ENCODE peak calls at places on chromosomes 16 and 17, in seven cellular contexts. One of them, this sample, is unnamed.

GRCh38 chr16:57471852-57472664 is 9.6 kb downstream of the POLR2C start:
- DNase-seq in cardiac muscle cell: peak; percentile 14
- DNase-seq in A549: peak; percentile 93
- DNase-seq in tibial nerve: no peak
- DNase-seq in mammary epithelial cell: no peak
- DNase-seq in foreskin fibroblast: no peak
- DNase-seq in CD8-positive, alpha-beta T cell: no peak
- DNase-seq in this sample: no peak

GRCh38 chr17:14019186-14019956 is 49.9 kb upstream of the COX10 start:
- DNase-seq in cardiac muscle cell: no peak
- DNase-seq in A549: no peak
- DNase-seq in tibial nerve: no peak
- DNase-seq in mammary epithelial cell: peak; percentile 10
- DNase-seq in foreskin fibroblast: peak; percentile 18
- DNase-seq in CD8-positive, alpha-beta T cell: no peak
- DNase-seq in this sample: no peak

GRCh38 chr17:64707077-64707591 is 45.0 kb upstream of the SMURF2 start:
- DNase-seq in cardiac muscle cell: peak; percentile 21
- DNase-seq in A549: peak; percentile 98
- DNase-seq in tibial nerve: peak; percentile 81
- DNase-seq in mammary epithelial cell: peak; percentile 100
- DNase-seq in foreskin fibroblast: peak; percentile 100
- DNase-seq in CD8-positive, alpha-beta T cell: no peak
- DNase-seq in this sample: peak; percentile 71

GRCh38 chr16:54587176-54587515 is 300.6 kb upstream of the IRX3 start:
- DNase-seq in cardiac muscle cell: no peak
- DNase-seq in A549: no peak
- DNase-seq in tibial nerve: no peak
- DNase-seq in mammary epithelial cell: no peak
- DNase-seq in foreskin fibroblast: no peak
- DNase-seq in CD8-positive, alpha-beta T cell: no peak
- DNase-seq in this sample: no peak

GRCh38 chr17:29115906-29116651 is 64.1 kb downstream of the MYO18A start:
- DNase-seq in cardiac muscle cell: peak; percentile 42
- DNase-seq in A549: peak; percentile 87
- DNase-seq in tibial nerve: no peak
- DNase-seq in mammary epithelial cell: peak; percentile 44
- DNase-seq in foreskin fibroblast: peak; percentile 59
- DNase-seq in CD8-positive, alpha-beta T cell: no peak
- DNase-seq in this sample: no peak

GRCh38 chr17:9252525-9252924 is 231.2 kb downstream of the NTN1 start:
- DNase-seq in cardiac muscle cell: no peak
- DNase-seq in A549: no peak
- DNase-seq in tibial nerve: no peak
- DNase-seq in mammary epithelial cell: no peak
- DNase-seq in foreskin fibroblast: no peak
- DNase-seq in CD8-positive, alpha-beta T cell: no peak
- DNase-seq in this sample: no peak

GRCh38 chr16:49860593-49860992 is 4.7 kb upstream of the ZNF423 start:
- DNase-seq in cardiac muscle cell: no peak
- DNase-seq in A549: no peak
- DNase-seq in tibial nerve: no peak
- DNase-seq in mammary epithelial cell: no peak
- DNase-seq in foreskin fibroblast: no peak
- DNase-seq in CD8-positive, alpha-beta T cell: no peak
- DNase-seq in this sample: no peak

GRCh38 chr17:31392002-31392855 is 754 bp downstream of the RAB11FIP4 start:
- DNase-seq in cardiac muscle cell: no peak
- DNase-seq in A549: no peak
- DNase-seq in tibial nerve: no peak
- DNase-seq in mammary epithelial cell: no peak
- DNase-seq in foreskin fibroblast: no peak
- DNase-seq in CD8-positive, alpha-beta T cell: no peak
- DNase-seq in this sample: no peak

GRCh38 chr16:54507091-54507490 is 220.5 kb upstream of the IRX3 start:
- DNase-seq in cardiac muscle cell: no peak
- DNase-seq in A549: no peak
- DNase-seq in tibial nerve: no peak
- DNase-seq in mammary epithelial cell: no peak
- DNase-seq in foreskin fibroblast: no peak
- DNase-seq in CD8-positive, alpha-beta T cell: no peak
- DNase-seq in this sample: no peak

GRCh38 chr17:7045492-7046126 is 1.7 kb upstream of the SLC16A11 start:
- DNase-seq in cardiac muscle cell: peak; percentile 67
- DNase-seq in A549: peak; percentile 76
- DNase-seq in tibial nerve: peak; percentile 74
- DNase-seq in mammary epithelial cell: peak; percentile 64
- DNase-seq in foreskin fibroblast: peak; percentile 64
- DNase-seq in CD8-positive, alpha-beta T cell: no peak
- DNase-seq in this sample: no peak

GRCh38 chr16:6265956-6266355 is 1066.7 kb upstream of the RBFOX1 start:
- DNase-seq in cardiac muscle cell: no peak
- DNase-seq in A549: no peak
- DNase-seq in tibial nerve: no peak
- DNase-seq in mammary epithelial cell: no peak
- DNase-seq in foreskin fibroblast: no peak
- DNase-seq in CD8-positive, alpha-beta T cell: no peak
- DNase-seq in this sample: no peak

GRCh38 chr17:59845595-59846390 is 47.0 kb downstream of the TUBD1 start:
- DNase-seq in cardiac muscle cell: no peak
- DNase-seq in A549: peak; percentile 72
- DNase-seq in tibial nerve: peak; percentile 48
- DNase-seq in mammary epithelial cell: peak; percentile 96
- DNase-seq in foreskin fibroblast: peak; percentile 53
- DNase-seq in CD8-positive, alpha-beta T cell: no peak
- DNase-seq in this sample: no peak

DNA sequence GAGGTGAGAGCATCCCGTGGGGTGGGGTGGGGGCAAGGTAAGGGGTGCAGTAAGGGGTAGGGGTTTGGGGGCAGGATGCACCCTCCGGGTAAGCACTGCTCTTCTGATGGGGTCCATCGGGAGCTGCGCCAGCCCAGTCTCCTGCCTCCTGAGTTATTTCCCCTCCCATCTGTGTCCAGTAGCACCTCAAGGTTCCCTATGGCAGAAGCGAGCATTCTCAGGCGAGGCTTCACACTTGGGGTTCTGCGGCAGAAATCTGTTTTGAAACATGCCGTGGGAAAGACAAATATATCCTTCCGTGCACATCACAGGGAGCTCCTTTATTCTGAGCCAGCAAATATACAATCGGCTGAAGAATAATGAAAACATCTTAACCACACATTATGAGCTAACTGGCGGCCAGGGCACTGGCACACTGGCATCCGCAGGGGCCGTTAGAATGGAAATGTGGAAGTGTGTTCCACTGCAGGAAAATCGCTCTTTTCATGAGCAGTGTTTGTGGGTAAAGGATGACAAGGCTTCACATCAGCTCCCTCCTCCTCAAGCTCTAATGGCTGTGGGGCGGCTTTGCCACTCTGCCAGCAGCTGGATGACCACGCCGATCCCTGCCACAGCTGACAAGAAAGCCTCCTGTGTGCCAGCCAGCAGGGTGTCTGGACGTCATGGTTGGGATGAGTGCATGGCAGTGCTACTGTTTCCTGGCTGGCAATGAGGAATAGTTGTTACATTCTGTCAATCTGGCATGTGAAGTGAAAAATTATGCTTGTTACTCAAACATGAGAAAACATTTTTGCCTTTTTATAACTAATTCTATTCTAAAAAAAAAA is 20.0 kb downstream of the MTHFSD start:
- DNase-seq in cardiac muscle cell: no peak
- DNase-seq in A549: no peak
- DNase-seq in tibial nerve: no peak
- DNase-seq in mammary epithelial cell: no peak
- DNase-seq in foreskin fibroblast: no peak
- DNase-seq in CD8-positive, alpha-beta T cell: no peak
- DNase-seq in this sample: no peak
- TF ChIP-seq CTCF in cardiac muscle cell: no peak
- TF ChIP-seq CTCF in A549: no peak
- TF ChIP-seq CTCF in tibial nerve: no peak
- TF ChIP-seq CTCF in mammary epithelial cell: no peak
- TF ChIP-seq CTCF in foreskin fibroblast: no peak
- TF ChIP-seq CTCF in CD8-positive, alpha-beta T cell: no peak
- TF ChIP-seq CTCF in this sample: no peak

GRCh38 chr17:19629449-19629848 is 19.1 kb upstream of the ALDH3A2 start:
- DNase-seq in cardiac muscle cell: no peak
- DNase-seq in A549: no peak
- DNase-seq in tibial nerve: no peak
- DNase-seq in mammary epithelial cell: no peak
- DNase-seq in foreskin fibroblast: no peak
- DNase-seq in CD8-positive, alpha-beta T cell: no peak
- DNase-seq in this sample: no peak

GRCh38 chr17:19626079-19626478 is 22.5 kb upstream of the ALDH3A2 start:
- DNase-seq in cardiac muscle cell: no peak
- DNase-seq in A549: no peak
- DNase-seq in tibial nerve: no peak
- DNase-seq in mammary epithelial cell: no peak
- DNase-seq in foreskin fibroblast: no peak
- DNase-seq in CD8-positive, alpha-beta T cell: no peak
- DNase-seq in this sample: no peak

GRCh38 chr17:19631905-19632304 is 16.6 kb upstream of the ALDH3A2 start:
- DNase-seq in cardiac muscle cell: no peak
- DNase-seq in A549: no peak
- DNase-seq in tibial nerve: no peak
- DNase-seq in mammary epithelial cell: no peak
- DNase-seq in foreskin fibroblast: no peak
- DNase-seq in CD8-positive, alpha-beta T cell: no peak
- DNase-seq in this sample: no peak

GRCh38 chr17:19630035-19630434 is 18.5 kb upstream of the ALDH3A2 start:
- DNase-seq in cardiac muscle cell: no peak
- DNase-seq in A549: no peak
- DNase-seq in tibial nerve: no peak
- DNase-seq in mammary epithelial cell: no peak
- DNase-seq in foreskin fibroblast: no peak
- DNase-seq in CD8-positive, alpha-beta T cell: no peak
- DNase-seq in this sample: no peak

GRCh38 chr17:19630651-19631050 is 17.9 kb upstream of the ALDH3A2 start:
- DNase-seq in cardiac muscle cell: no peak
- DNase-seq in A549: no peak
- DNase-seq in tibial nerve: no peak
- DNase-seq in mammary epithelial cell: no peak
- DNase-seq in foreskin fibroblast: no peak
- DNase-seq in CD8-positive, alpha-beta T cell: no peak
- DNase-seq in this sample: no peak
- TF ChIP-seq CTCF in cardiac muscle cell: no peak
- TF ChIP-seq CTCF in A549: no peak
- TF ChIP-seq CTCF in tibial nerve: no peak
- TF ChIP-seq CTCF in mammary epithelial cell: no peak
- TF ChIP-seq CTCF in foreskin fibroblast: no peak
- TF ChIP-seq CTCF in CD8-positive, alpha-beta T cell: no peak
- TF ChIP-seq CTCF in this sample: no peak

GRCh38 chr17:76714822-76715461 is 4.2 kb upstream of the MXRA7 start:
- DNase-seq in cardiac muscle cell: peak; percentile 64
- DNase-seq in A549: no peak
- DNase-seq in tibial nerve: peak; percentile 89
- DNase-seq in mammary epithelial cell: no peak
- DNase-seq in foreskin fibroblast: no peak
- DNase-seq in CD8-positive, alpha-beta T cell: peak; percentile 72
- DNase-seq in this sample: peak; percentile 58

GRCh38 chr17:76714336-76714735 is 3.6 kb upstream of the MXRA7 start:
- DNase-seq in cardiac muscle cell: no peak
- DNase-seq in A549: no peak
- DNase-seq in tibial nerve: no peak
- DNase-seq in mammary epithelial cell: no peak
- DNase-seq in foreskin fibroblast: no peak
- DNase-seq in CD8-positive, alpha-beta T cell: no peak
- DNase-seq in this sample: no peak

GRCh38 chr17:76715462-76715830 is 4.7 kb upstream of the MXRA7 start:
- DNase-seq in cardiac muscle cell: no peak
- DNase-seq in A549: no peak
- DNase-seq in tibial nerve: no peak
- DNase-seq in mammary epithelial cell: no peak
- DNase-seq in foreskin fibroblast: no peak
- DNase-seq in CD8-positive, alpha-beta T cell: no peak
- DNase-seq in this sample: no peak

GRCh38 chr17:76716146-76716833 is 5.5 kb upstream of the MXRA7 start:
- DNase-seq in cardiac muscle cell: no peak
- DNase-seq in A549: no peak
- DNase-seq in tibial nerve: peak; percentile 53
- DNase-seq in mammary epithelial cell: peak; percentile 94
- DNase-seq in foreskin fibroblast: peak; percentile 97
- DNase-seq in CD8-positive, alpha-beta T cell: peak; percentile 56
- DNase-seq in this sample: peak; percentile 95

DNA sequence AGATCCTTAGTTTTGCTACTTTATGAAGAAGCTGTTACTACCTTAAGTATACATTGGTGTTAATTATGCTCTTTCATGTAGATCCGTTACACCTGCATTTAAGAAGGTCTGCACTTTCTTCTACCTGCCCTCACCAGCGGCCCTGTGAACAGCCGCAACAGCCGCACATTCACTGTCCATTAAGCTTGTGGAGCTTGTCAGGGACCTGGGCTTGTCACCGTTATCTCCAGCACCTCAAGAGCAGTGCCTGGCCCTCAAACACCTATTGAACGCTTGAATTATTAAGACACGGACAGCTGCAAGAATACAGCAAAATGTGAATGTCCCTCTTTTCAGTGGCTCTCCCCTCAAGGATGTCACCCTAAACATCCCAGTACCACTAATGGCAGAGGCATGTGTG is 3.0 kb upstream of the MXRA7 start:
- DNase-seq in cardiac muscle cell: no peak
- DNase-seq in A549: no peak
- DNase-seq in tibial nerve: no peak
- DNase-seq in mammary epithelial cell: no peak
- DNase-seq in foreskin fibroblast: no peak
- DNase-seq in CD8-positive, alpha-beta T cell: no peak
- DNase-seq in this sample: no peak
- TF ChIP-seq CTCF in cardiac muscle cell: no peak
- TF ChIP-seq CTCF in A549: no peak
- TF ChIP-seq CTCF in tibial nerve: no peak
- TF ChIP-seq CTCF in mammary epithelial cell: no peak
- TF ChIP-seq CTCF in foreskin fibroblast: no peak
- TF ChIP-seq CTCF in CD8-positive, alpha-beta T cell: no peak
- TF ChIP-seq CTCF in this sample: no peak

DNA sequence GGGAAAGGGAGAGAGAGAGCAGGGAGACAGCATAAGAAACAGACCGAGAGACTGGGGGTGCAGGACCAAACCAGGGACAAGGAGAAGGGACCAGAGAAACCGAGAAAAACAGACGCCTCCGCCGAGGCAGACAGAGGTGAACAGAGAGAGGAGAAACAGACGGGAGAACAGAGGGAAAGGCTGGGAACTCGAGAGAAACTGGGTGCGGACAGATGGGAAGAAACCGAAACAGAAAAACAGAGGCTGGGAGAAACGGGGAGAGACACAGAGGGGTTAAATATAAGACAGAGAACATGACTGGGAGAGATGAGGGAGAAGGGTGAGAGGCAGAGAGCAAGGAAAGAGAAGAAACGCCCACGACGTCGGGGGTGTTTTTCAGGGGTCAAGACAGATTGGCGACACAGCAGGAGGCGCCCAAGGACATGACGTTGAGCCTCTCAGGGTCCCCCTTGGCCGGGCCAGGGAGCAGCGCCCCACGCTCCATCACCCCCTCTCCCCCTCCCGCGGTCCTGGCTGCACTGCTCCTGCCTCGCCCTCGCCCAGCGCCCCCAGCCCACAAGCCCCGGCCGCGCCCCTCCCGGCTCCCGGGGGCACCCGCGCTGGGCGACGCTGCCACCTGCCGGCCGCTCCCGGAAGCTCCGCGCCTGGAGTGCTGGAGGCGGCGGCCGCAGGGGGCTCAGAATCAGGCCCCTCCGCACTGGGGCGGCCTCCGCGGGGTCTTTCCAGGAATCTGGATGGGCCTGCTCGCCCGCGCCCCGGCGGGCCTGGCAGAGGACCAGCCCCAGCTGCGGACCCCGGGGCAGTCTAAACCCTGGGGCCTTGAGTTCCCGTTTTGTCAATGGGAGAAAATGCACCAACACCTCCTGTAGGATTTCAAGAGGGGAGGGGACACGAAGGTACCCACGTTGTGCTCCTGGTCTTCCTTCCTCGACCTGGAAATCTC is 1.3 kb upstream of the TMEM92 start:
- DNase-seq in cardiac muscle cell: peak; percentile 78
- DNase-seq in A549: peak; percentile 73
- DNase-seq in tibial nerve: peak; percentile 55
- DNase-seq in mammary epithelial cell: no peak
- DNase-seq in foreskin fibroblast: no peak
- DNase-seq in CD8-positive, alpha-beta T cell: peak; percentile 36
- DNase-seq in this sample: no peak
- TF ChIP-seq CTCF in cardiac muscle cell: peak; percentile 57
- TF ChIP-seq CTCF in A549: peak; percentile 100
- TF ChIP-seq CTCF in tibial nerve: peak; percentile 99
- TF ChIP-seq CTCF in mammary epithelial cell: peak; percentile 47
- TF ChIP-seq CTCF in foreskin fibroblast: peak; percentile 38
- TF ChIP-seq CTCF in CD8-positive, alpha-beta T cell: peak; percentile 96
- TF ChIP-seq CTCF in this sample: peak; percentile 97